ENCODE peak calls at places on chromosomes 16 and 17, in seven cellular contexts. Y is fibroblast of mammary gland, S is AG09309, D is HFF-Myc, C is prostate gland, P is cardiac fibroblast, K is sigmoid colon. M is an unnamed sample.

GRCh38 chr16:81511371-81511770 is 66.8 kb downstream of the CMIP start:
- DNase-seq in Y (peak; percentile 37), S (no peak), D (peak; percentile 83), C (no peak), P (peak; percentile 86), K (no peak), M (peak; percentile 77)

GRCh38 chr17:61822326-61823285 is 40.7 kb downstream of the BRIP1 start:
- DNase-seq in Y (no peak), S (no peak), D (no peak), C (no peak), P (no peak), K (no peak), M (no peak)

GRCh38 chr16:1208239-1208830 is 16.7 kb downstream of the TPSG1 start:
- DNase-seq in Y (no peak), S (no peak), D (no peak), C (no peak), P (no peak), K (no peak), M (no peak)

GRCh38 chr16:82995286-82995926 is 368.6 kb downstream of the CDH13 start:
- DNase-seq in Y (no peak), S (no peak), D (peak; percentile 11), C (no peak), P (peak; percentile 18), K (no peak), M (no peak)

GRCh38 chr17:42288078-42288984 is at the start of gene STAT5A:
- DNase-seq in Y (peak; percentile 78), S (no peak), D (no peak), C (peak; percentile 84), P (peak; percentile 79), K (peak; percentile 98), M (peak; percentile 70)

GRCh38 chr17:2695961-2696760 is 15.4 kb downstream of the CLUH start:
- DNase-seq in Y (no peak), S (no peak), D (no peak), C (no peak), P (no peak), K (peak; percentile 68), M (no peak)

GRCh38 chr17:72110231-72110952 is 10.4 kb upstream of the SOX9 start:
- DNase-seq in Y (peak; percentile 6), S (no peak), D (no peak), C (no peak), P (no peak), K (no peak), M (peak; percentile 29)

GRCh38 chr17:10357768-10358167 is 15.0 kb downstream of the MYH13 start:
- DNase-seq in Y (no peak), S (no peak), D (no peak), C (no peak), P (no peak), K (no peak), M (no peak)

GRCh38 chr16:53207810-53208752 is 153.3 kb downstream of the CHD9 start:
- DNase-seq in Y (peak; percentile 89), S (peak; percentile 41), D (peak; percentile 75), C (peak; percentile 65), P (peak; percentile 85), K (no peak), M (peak; percentile 76)

GRCh38 chr16:1580956-1581355 is 30.9 kb downstream of the IFT140 start:
- DNase-seq in Y (no peak), S (no peak), D (no peak), C (no peak), P (no peak), K (no peak), M (no peak)

GRCh38 chr17:78494189-78494960 is 82.8 kb downstream of the DNAH17 start:
- DNase-seq in Y (no peak), S (no peak), D (no peak), C (no peak), P (no peak), K (no peak), M (no peak)

GRCh38 chr17:2189231-2189630 is 114.4 kb downstream of the SMG6 start:
- DNase-seq in Y (peak; percentile 67), S (no peak), D (no peak), C (no peak), P (no peak), K (no peak), M (no peak)

GRCh38 chr16:78198299-78198698 is 98.8 kb downstream of the WWOX start:
- DNase-seq in Y (no peak), S (no peak), D (no peak), C (no peak), P (no peak), K (no peak), M (no peak)

GRCh38 chr17:65185686-65186382 is 48.7 kb downstream of the RGS9 start:
- DNase-seq in Y (no peak), S (no peak), D (no peak), C (no peak), P (no peak), K (no peak), M (no peak)

GRCh38 chr16:78852236-78852635 is 748.3 kb downstream of the MAF start:
- DNase-seq in Y (no peak), S (no peak), D (no peak), C (no peak), P (no peak), K (no peak), M (no peak)

GRCh38 chr16:56482667-56483236 is 31.4 kb downstream of the OGFOD1 start:
- DNase-seq in Y (no peak), S (no peak), D (no peak), C (no peak), P (no peak), K (no peak), M (no peak)

GRCh38 chr16:4936181-4936990 is 562 bp downstream of the PPL start:
- DNase-seq in Y (no peak), S (no peak), D (no peak), C (peak; percentile 40), P (no peak), K (peak; percentile 78), M (no peak)

GRCh38 chr16:76535-77272 is 1.3 kb upstream of the MPG start:
- DNase-seq in Y (peak; percentile 92), S (no peak), D (no peak), C (no peak), P (peak; percentile 91), K (peak; percentile 93), M (peak; percentile 65)

GRCh38 chr17:42673266-42673884 is 3.4 kb downstream of the PLEKHH3 start:
- DNase-seq in Y (no peak), S (no peak), D (no peak), C (no peak), P (no peak), K (no peak), M (no peak)

GRCh38 chr17:73553311-73553710 is 90.9 kb downstream of the SDK2 start:
- DNase-seq in Y (no peak), S (no peak), D (no peak), C (no peak), P (no peak), K (no peak), M (peak; percentile 60)

GRCh38 chr17:67546578-67547527 is 169.8 kb downstream of the PITPNC1 start:
- DNase-seq in Y (peak; percentile 62), S (peak; percentile 7), D (no peak), C (no peak), P (peak; percentile 47), K (peak; percentile 78), M (no peak)

GRCh38 chr16:57802635-57803412 is 533 bp upstream of the KIFC3 start:
- DNase-seq in Y (peak; percentile 16), S (no peak), D (no peak), C (no peak), P (peak; percentile 56), K (no peak), M (peak; percentile 64)

GRCh38 chr16:84344781-84345180 is 23.6 kb upstream of the ATP2C2 start:
- DNase-seq in Y (no peak), S (no peak), D (no peak), C (no peak), P (no peak), K (peak; percentile 42), M (no peak)

GRCh38 chr16:84339316-84339715 is 29.0 kb upstream of the ATP2C2 start:
- DNase-seq in Y (no peak), S (no peak), D (no peak), C (no peak), P (no peak), K (no peak), M (no peak)

GRCh38 chr16:84341533-84342295 is 26.6 kb upstream of the ATP2C2 start:
- DNase-seq in Y (no peak), S (no peak), D (no peak), C (no peak), P (no peak), K (no peak), M (no peak)

GRCh38 chr16:84339766-84340165 is 28.6 kb upstream of the ATP2C2 start:
- DNase-seq in Y (no peak), S (no peak), D (no peak), C (no peak), P (no peak), K (no peak), M (no peak)

GRCh38 chr16:84340305-84341040 is 27.9 kb upstream of the ATP2C2 start:
- DNase-seq in Y (peak; percentile 7), S (no peak), D (no peak), C (peak; percentile 89), P (peak; percentile 2), K (no peak), M (peak; percentile 91)
- TF ChIP-seq CTCF in Y (no peak), S (no peak), D (no peak), C (no peak), P (no peak), K (no peak), M (peak; percentile 60)

GRCh38 chr17:58531661-58532554 is 17.5 kb upstream of the MTMR4 start:
- DNase-seq in Y (peak; percentile 12), S (no peak), D (no peak), C (peak; percentile 32), P (no peak), K (peak; percentile 70), M (peak; percentile 53)
- H3K4me3 ChIP-seq in Y (peak overlapping the region; percentile 21), S (peak overlapping the region; percentile 37), D (peak overlapping the region; percentile 30), C (peak overlapping the region; percentile 38), P (peak overlapping the region; percentile 54), K (peak overlapping the region; percentile 61), M (peak overlapping the region; percentile 28)

GRCh38 chr17:64180089-64180488 is 50.1 kb upstream of the ERN1 start:
- DNase-seq in Y (peak; percentile 72), S (peak; percentile 63), D (no peak), C (no peak), P (peak; percentile 88), K (no peak), M (no peak)
- TF ChIP-seq CTCF in Y (peak; percentile 35), S (peak; percentile 31), D (no peak), C (no peak), P (peak; percentile 41), K (no peak), M (no peak)

DNA sequence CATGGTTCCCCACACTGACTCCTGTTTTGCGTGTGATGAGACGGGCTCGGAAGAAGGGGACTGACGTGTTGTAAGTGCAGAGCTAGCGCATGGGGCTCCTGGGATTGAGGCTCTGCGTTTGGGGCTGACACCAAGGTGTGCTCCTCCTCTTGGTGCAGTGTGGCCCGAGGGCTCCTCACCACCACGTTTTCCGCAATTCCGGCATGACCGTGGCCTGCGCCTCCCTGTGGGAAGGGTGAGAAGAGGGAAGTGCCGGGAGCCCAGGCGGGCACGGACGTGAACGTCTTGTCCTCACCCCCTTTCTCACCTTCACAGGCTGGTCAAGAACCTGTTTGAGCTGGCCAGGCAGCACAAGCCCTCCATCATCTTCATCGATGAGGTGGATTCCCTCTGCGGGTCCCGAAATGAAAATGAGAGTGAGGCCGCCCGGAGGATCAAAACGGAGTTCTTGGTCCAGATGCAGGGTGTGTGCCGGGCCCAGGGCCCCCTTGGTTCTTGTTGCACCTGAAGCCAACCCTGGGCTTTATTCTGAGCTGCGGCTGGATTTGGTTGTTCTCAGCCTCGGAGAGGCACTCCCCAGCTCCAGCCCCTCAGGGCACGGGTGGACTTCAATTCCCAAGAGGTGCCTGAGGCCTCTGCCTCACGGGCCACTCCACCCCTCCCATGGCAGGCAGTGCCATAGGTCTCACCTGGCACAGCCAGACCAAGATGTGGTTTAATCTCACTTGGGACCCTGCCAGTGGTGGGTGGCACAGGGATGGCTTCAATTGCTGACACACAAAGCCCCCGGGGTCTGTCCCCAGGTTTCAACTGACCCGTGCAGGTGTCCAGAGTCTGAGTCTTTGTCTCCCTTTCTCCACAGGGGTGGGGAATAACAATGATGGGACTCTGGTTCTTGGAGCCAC is 8.9 kb downstream of the VPS4A start:
- DNase-seq in Y (no peak), S (no peak), D (no peak), C (no peak), P (no peak), K (peak; percentile 55), M (no peak)
- H3K4me3 ChIP-seq in Y (no peak overlapping the region), S (no peak overlapping the region), D (no peak overlapping the region), C (no peak overlapping the region), P (no peak overlapping the region), K (no peak overlapping the region), M (no peak overlapping the region)